ENCODE peak calls at places on chromosomes 7 and 10, in nine cellular contexts. X, R, Y, U, H, K, P, M and A are unnamed samples. For H3K4me1, the result is how much of the 10 kb centered on the place peaks cover.

GRCh38 chr7:126686474-126686873 is 566.3 kb downstream of the GRM8 start:
- DNase-seq in X (no peak), R (no peak), Y (no peak), U (no peak), H (no peak), K (no peak), P (no peak), M (peak), A (no peak)

GRCh38 chr10:37860494-37861190 is 3.2 kb upstream of the ZNF248 start:
- DNase-seq in X (peak), R (no peak), Y (no peak), U (no peak), H (no peak), K (no peak), P (no peak), M (no peak), A (peak)

GRCh38 chr10:83736008-83736407 is 403.3 kb upstream of the GHITM start:
- DNase-seq in X (no peak), R (no peak), Y (no peak), U (no peak), H (no peak), K (no peak), P (no peak), M (no peak), A (no peak)

GRCh38 chr7:35725280-35725680 is 30.3 kb upstream of the HERPUD2 start:
- DNase-seq in X (no peak), R (no peak), Y (peak), U (no peak), H (no peak), K (no peak), P (no peak), M (peak), A (no peak)

GRCh38 chr10:128009768-128010167 is 102.9 kb downstream of the PTPRE start:
- DNase-seq in X (no peak), R (no peak), Y (no peak), U (no peak), H (no peak), K (no peak), P (no peak), M (no peak), A (no peak)

GRCh38 chr10:12201543-12201942 is 5.6 kb downstream of the CDC123 start:
- DNase-seq in X (no peak), R (no peak), Y (no peak), U (no peak), H (no peak), K (no peak), P (no peak), M (no peak), A (no peak)

GRCh38 chr10:22427890-22428571 is 82.7 kb downstream of the SPAG6 start:
- DNase-seq in X (peak), R (no peak), Y (no peak), U (no peak), H (no peak), K (no peak), P (no peak), M (no peak), A (no peak)

GRCh38 chr7:95190515-95190914 is 133.8 kb downstream of the PON1 start:
- DNase-seq in X (peak), R (no peak), Y (no peak), U (no peak), H (peak), K (no peak), P (no peak), M (no peak), A (no peak)

GRCh38 chr7:91212592-91212991 is 51.6 kb upstream of the FZD1 start:
- DNase-seq in X (no peak), R (no peak), Y (no peak), U (no peak), H (no peak), K (no peak), P (peak), M (no peak), A (no peak)

GRCh38 chr7:90708841-90709317 is 112.8 kb downstream of the CDK14 start:
- DNase-seq in X (peak), R (no peak), Y (peak), U (no peak), H (peak), K (no peak), P (peak), M (no peak), A (no peak)

GRCh38 chr7:48180981-48181380 is 9.7 kb downstream of the ABCA13 start:
- DNase-seq in X (peak), R (no peak), Y (no peak), U (no peak), H (no peak), K (no peak), P (no peak), M (no peak), A (no peak)

GRCh38 chr10:21055339-21056135 is 158.4 kb upstream of the NEBL start:
- DNase-seq in X (no peak), R (no peak), Y (peak), U (no peak), H (no peak), K (no peak), P (peak), M (no peak), A (no peak)

GRCh38 chr10:28403090-28403489 is 100.2 kb upstream of the MPP7 start:
- DNase-seq in X (no peak), R (peak), Y (no peak), U (no peak), H (no peak), K (no peak), P (no peak), M (no peak), A (no peak)
- H3K4me1 ChIP-seq in X (under half), R (under half), Y (under half), U (under half), H (under half), K (under half), P (under half), M (under half), A (under half)

GRCh38 chr10:44970812-44971395 is 7.7 kb downstream of the DEPP1 start:
- DNase-seq in X (no peak), R (no peak), Y (no peak), U (no peak), H (no peak), K (no peak), P (no peak), M (no peak), A (no peak)
- H3K4me1 ChIP-seq in X (under half), R (under half), Y (under half), U (half or more), H (under half), K (half or more), P (under half), M (under half), A (under half)

GRCh38 chr10:24358022-24358421 is 149.1 kb downstream of the KIAA1217 start:
- DNase-seq in X (no peak), R (no peak), Y (no peak), U (no peak), H (no peak), K (no peak), P (no peak), M (no peak), A (no peak)
- H3K4me1 ChIP-seq in X (under half), R (under half), Y (under half), U (under half), H (under half), K (under half), P (under half), M (under half), A (under half)

GRCh38 chr10:16987976-16988610 is 141.5 kb downstream of the CUBN start:
- DNase-seq in X (no peak), R (no peak), Y (no peak), U (no peak), H (peak), K (no peak), P (no peak), M (no peak), A (no peak)
- H3K4me1 ChIP-seq in X (under half), R (under half), Y (under half), U (under half), H (under half), K (under half), P (under half), M (under half), A (under half)

DNA sequence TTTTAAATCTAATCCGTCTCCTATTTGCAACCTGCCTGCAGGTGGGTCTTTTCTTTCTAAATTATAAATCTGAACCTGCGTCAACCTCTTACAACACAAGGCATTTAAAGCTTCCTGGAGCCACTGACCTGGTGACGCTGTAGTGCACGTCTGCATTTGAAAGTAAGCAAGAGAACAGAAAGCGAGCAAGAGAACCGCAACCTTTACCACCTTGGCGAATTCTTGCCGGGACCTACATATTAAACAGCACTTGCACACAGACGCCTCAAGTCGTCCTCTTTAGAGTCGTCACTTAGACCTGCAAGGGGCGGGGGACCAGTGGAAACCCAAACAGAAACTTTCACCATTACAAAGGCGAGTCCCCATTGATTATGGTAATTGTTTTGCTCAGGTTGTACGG is 9.5 kb downstream of the GLI3 start:
- DNase-seq in X (no peak), R (no peak), Y (no peak), U (no peak), H (peak), K (no peak), P (peak), M (no peak), A (no peak)
- H3K4me1 ChIP-seq in X (under half), R (under half), Y (under half), U (under half), H (under half), K (under half), P (half or more), M (under half), A (under half)

GRCh38 chr7:27898735-27899134 is 158.8 kb downstream of the TAX1BP1 start:
- DNase-seq in X (no peak), R (no peak), Y (no peak), U (no peak), H (no peak), K (no peak), P (no peak), M (no peak), A (no peak)

GRCh38 chr7:27901028-27901760 is 161.2 kb downstream of the TAX1BP1 start:
- DNase-seq in X (peak), R (no peak), Y (peak), U (no peak), H (no peak), K (no peak), P (no peak), M (no peak), A (no peak)

GRCh38 chr7:27899601-27900000 is 159.6 kb downstream of the TAX1BP1 start:
- DNase-seq in X (no peak), R (no peak), Y (no peak), U (no peak), H (no peak), K (no peak), P (no peak), M (no peak), A (no peak)

GRCh38 chr7:27897441-27897847 is 157.5 kb downstream of the TAX1BP1 start:
- DNase-seq in X (no peak), R (no peak), Y (no peak), U (peak), H (no peak), K (no peak), P (no peak), M (no peak), A (no peak)

GRCh38 chr7:27900006-27900405 is 160.0 kb downstream of the TAX1BP1 start:
- DNase-seq in X (no peak), R (no peak), Y (no peak), U (no peak), H (no peak), K (no peak), P (no peak), M (no peak), A (no peak)
- H3K4me1 ChIP-seq in X (under half), R (under half), Y (under half), U (half or more), H (under half), K (under half), P (under half), M (under half), A (under half)

GRCh38 chr7:51029586-51030230 is 247.0 kb upstream of the GRB10 start:
- DNase-seq in X (peak), R (no peak), Y (no peak), U (no peak), H (no peak), K (no peak), P (no peak), M (no peak), A (no peak)
- H3K4me1 ChIP-seq in X (under half), R (under half), Y (under half), U (under half), H (under half), K (under half), P (under half), M (under half), A (under half)

GRCh38 chr7:50665403-50666123 is 100.4 kb upstream of the DDC start:
- DNase-seq in X (no peak), R (no peak), Y (no peak), U (no peak), H (no peak), K (no peak), P (no peak), M (no peak), A (no peak)

GRCh38 chr7:50664461-50664922 is 99.3 kb upstream of the DDC start:
- DNase-seq in X (peak), R (no peak), Y (no peak), U (no peak), H (no peak), K (no peak), P (no peak), M (no peak), A (no peak)

GRCh38 chr7:50663396-50664102 is 98.3 kb upstream of the DDC start:
- DNase-seq in X (no peak), R (no peak), Y (no peak), U (no peak), H (no peak), K (no peak), P (no peak), M (no peak), A (peak)

GRCh38 chr7:50666124-50666496 is 100.9 kb upstream of the DDC start:
- DNase-seq in X (no peak), R (no peak), Y (no peak), U (no peak), H (no peak), K (no peak), P (no peak), M (no peak), A (no peak)

GRCh38 chr7:50664937-50665336 is 99.7 kb upstream of the DDC start:
- DNase-seq in X (no peak), R (no peak), Y (no peak), U (no peak), H (no peak), K (no peak), P (no peak), M (no peak), A (no peak)
- H3K4me1 ChIP-seq in X (under half), R (under half), Y (under half), U (half or more), H (under half), K (under half), P (under half), M (under half), A (under half)

GRCh38 chr10:79249156-79250121 is 97.8 kb upstream of the PPIF start:
- DNase-seq in X (no peak), R (no peak), Y (no peak), U (no peak), H (no peak), K (no peak), P (no peak), M (no peak), A (no peak)
- H3K4me1 ChIP-seq in X (under half), R (under half), Y (half or more), U (half or more), H (under half), K (half or more), P (under half), M (under half), A (under half)